ENCODE peak calls at places on chromosomes 6 and 20, in eight cellular contexts. G, P, Z, D, H, Y, F and V are unnamed samples.

GRCh38 chr6:99119109-99120031 is 171.6 kb upstream of the FBXL4 start:
- DNase-seq in G (peak; percentile 29), P (peak; percentile 1), Z (peak; percentile 29), D (peak; percentile 65), H (no peak), Y (peak; percentile 57), F (peak; percentile 2), V (no peak)

GRCh38 chr6:69825904-69826303 is 29.1 kb upstream of the LMBRD1 start:
- DNase-seq in G (peak; percentile 15), P (no peak), Z (no peak), D (no peak), H (no peak), Y (no peak), F (no peak), V (no peak)

GRCh38 chr20:43751167-43752050 is 24.6 kb upstream of the GTSF1L start:
- DNase-seq in G (peak; percentile 93), P (peak; percentile 37), Z (peak; percentile 16), D (peak; percentile 58), H (no peak), Y (no peak), F (no peak), V (no peak)

GRCh38 chr6:98014791-98015201 is 731.8 kb upstream of the MMS22L start:
- DNase-seq in G (no peak), P (no peak), Z (no peak), D (no peak), H (no peak), Y (no peak), F (no peak), V (no peak)

GRCh38 chr6:105087571-105088211 is 92.1 kb downstream of the POPDC3 start:
- DNase-seq in G (peak; percentile 53), P (peak; percentile 4), Z (peak; percentile 58), D (peak; percentile 67), H (no peak), Y (peak; percentile 15), F (no peak), V (no peak)

GRCh38 chr6:150905769-150906168 is 40.3 kb downstream of the MTHFD1L start:
- DNase-seq in G (no peak), P (no peak), Z (no peak), D (no peak), H (no peak), Y (no peak), F (no peak), V (no peak)

GRCh38 chr20:62136283-62137091 is 6.7 kb downstream of the PSMA7 start:
- DNase-seq in G (peak; percentile 54), P (no peak), Z (peak; percentile 45), D (peak; percentile 70), H (no peak), Y (peak; percentile 71), F (peak; percentile 65), V (peak; percentile 72)

GRCh38 chr6:137705166-137706064 is 161.6 kb upstream of the TNFAIP3 start:
- DNase-seq in G (no peak), P (peak; percentile 71), Z (peak; percentile 56), D (peak; percentile 82), H (peak; percentile 35), Y (peak; percentile 80), F (peak; percentile 68), V (peak; percentile 67)

GRCh38 chr6:157954150-157955117 is 27.2 kb upstream of the SYNJ2 start:
- DNase-seq in G (peak; percentile 36), P (no peak), Z (no peak), D (no peak), H (no peak), Y (peak; percentile 32), F (no peak), V (peak; percentile 36)

GRCh38 chr20:14902432-14903089 is 565.1 kb upstream of the FLRT3 start:
- DNase-seq in G (no peak), P (no peak), Z (no peak), D (no peak), H (no peak), Y (no peak), F (no peak), V (no peak)

GRCh38 chr20:4344660-4345059 is 329.3 kb upstream of the RNF24 start:
- DNase-seq in G (peak; percentile 43), P (no peak), Z (no peak), D (no peak), H (no peak), Y (no peak), F (no peak), V (no peak)